ENCODE peak calls at places on chromosome 10, in five cellular contexts. H is tibial artery, B is small intestine, D is BE2C, V is upper lobe of right lung. I is an unnamed sample. For H3K4me1 and H3K9me3, the result is how much of the 10 kb centered on the place peaks cover.

GRCh38 chr10:132448248-132448731 is 51.3 kb downstream of the PWWP2B start:
- DNase-seq in H (no peak), B (peak), D (peak), V (peak), I (peak)

GRCh38 chr10:103660364-103661197 is 167.1 kb downstream of the NEURL1 start:
- DNase-seq in H (peak), B (no peak), D (no peak), V (peak), I (peak)

GRCh38 chr10:86647773-86648705 is 6.3 kb upstream of the OPN4 start:
- DNase-seq in H (peak), B (no peak), D (no peak), V (no peak), I (no peak)

GRCh38 chr10:106285199-106285598 is 879.3 kb downstream of the SORCS1 start:
- DNase-seq in H (no peak), B (no peak), D (no peak), V (no peak), I (no peak)

GRCh38 chr10:16856567-16856966 is 39.3 kb upstream of the RSU1 start:
- DNase-seq in H (no peak), B (no peak), D (peak), V (no peak), I (no peak)

GRCh38 chr10:110269641-110270318 is 34.9 kb downstream of the SMNDC1 start:
- DNase-seq in H (peak), B (peak), D (no peak), V (no peak), I (no peak)

GRCh38 chr10:132946806-132947530 is 4.6 kb upstream of the CFAP46 start:
- DNase-seq in H (no peak), B (no peak), D (no peak), V (peak), I (no peak)

GRCh38 chr10:110411047-110411410 is 86.7 kb upstream of the DUSP5 start:
- DNase-seq in H (no peak), B (no peak), D (no peak), V (no peak), I (no peak)

GRCh38 chr10:108204528-108205313 is 1040.2 kb upstream of the SORCS1 start:
- DNase-seq in H (no peak), B (no peak), D (peak), V (no peak), I (no peak)

DNA sequence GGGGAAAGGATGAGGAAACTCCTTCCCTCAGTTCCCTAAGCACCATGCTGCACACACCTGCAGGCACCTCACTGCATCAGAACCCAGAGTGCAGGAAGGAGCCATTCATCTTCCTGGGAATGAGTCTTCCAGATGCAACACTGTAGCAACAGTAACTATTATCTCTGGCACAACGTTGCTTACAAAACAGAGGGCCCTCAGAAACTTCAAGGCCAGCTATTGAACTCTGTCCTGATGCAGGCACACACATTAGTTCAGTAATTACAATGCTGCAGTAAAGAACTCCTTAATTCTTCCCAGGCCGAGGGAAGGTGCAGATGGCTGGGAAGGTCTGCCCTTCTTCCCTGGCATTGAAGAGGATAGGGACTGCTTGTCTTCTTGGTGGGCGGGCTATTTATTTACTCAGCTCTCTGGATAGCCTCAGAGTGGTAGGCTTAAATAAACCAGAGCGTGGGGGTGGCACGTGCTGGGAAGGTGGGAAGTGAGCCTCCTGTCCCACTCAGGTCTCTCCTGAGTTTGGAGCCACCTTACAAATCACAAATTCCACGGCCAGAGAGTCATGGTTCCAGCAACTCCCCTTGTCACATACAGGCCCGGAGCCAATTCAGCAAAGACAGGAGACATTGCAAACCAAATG is 125.1 kb upstream of the JCAD start:
- DNase-seq in H (no peak), B (no peak), D (no peak), V (no peak), I (no peak)
- H3K4me1 ChIP-seq in H (under half), B (under half), D (under half), V (under half), I (under half)

GRCh38 chr10:52750629-52751028 is 22.0 kb downstream of the MBL2 start:
- DNase-seq in H (no peak), B (no peak), D (no peak), V (no peak), I (no peak)
- H3K9me3 ChIP-seq in H (under half), B (under half), D (under half), V (under half), I (under half)

GRCh38 chr10:128116187-128116586 is 10.0 kb downstream of the MKI67 start:
- DNase-seq in H (no peak), B (no peak), D (no peak), V (no peak), I (no peak)
- H3K4me3 ChIP-seq in H (no peak), B (no peak), D (no peak), V (no peak), I (no peak)

GRCh38 chr10:77360121-77360520 is 277.5 kb downstream of the KCNMA1 start:
- DNase-seq in H (no peak), B (no peak), D (peak), V (no peak), I (no peak)
- H3K4me1 ChIP-seq in H (under half), B (under half), D (under half), V (under half), I (under half)

GRCh38 chr10:131211146-131211545 is 100.4 kb downstream of the TCERG1L start:
- DNase-seq in H (peak), B (no peak), D (no peak), V (peak), I (peak)

GRCh38 chr10:131207584-131208532 is 103.7 kb downstream of the TCERG1L start:
- DNase-seq in H (peak), B (no peak), D (no peak), V (peak), I (peak)

GRCh38 chr10:131211965-131212619 is 99.4 kb downstream of the TCERG1L start:
- DNase-seq in H (no peak), B (no peak), D (no peak), V (no peak), I (no peak)

GRCh38 chr10:131211556-131211955 is 100.0 kb downstream of the TCERG1L start:
- DNase-seq in H (no peak), B (no peak), D (no peak), V (peak), I (no peak)

DNA sequence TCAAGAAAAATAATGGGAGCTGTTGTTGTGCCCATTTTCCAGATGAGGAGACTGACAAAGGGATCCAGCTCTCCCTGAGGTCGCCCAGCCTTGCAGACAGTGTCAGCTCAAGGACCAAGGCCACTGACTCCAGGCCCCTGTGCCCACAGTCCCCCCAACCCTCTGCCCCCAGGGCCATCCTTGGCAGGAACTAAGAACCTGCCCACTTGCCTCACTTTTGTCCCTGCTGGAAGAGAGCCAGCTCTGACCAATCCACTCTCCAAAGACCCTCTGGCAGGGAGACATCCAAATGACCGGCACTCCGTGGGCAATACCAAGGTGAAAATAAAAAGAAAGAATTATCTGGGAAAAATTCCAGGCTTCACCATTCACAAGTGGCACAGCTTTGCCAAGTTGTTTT is 101.3 kb downstream of the TCERG1L start:
- DNase-seq in H (peak), B (no peak), D (no peak), V (no peak), I (peak)
- H3K9me3 ChIP-seq in H (under half), B (under half), D (under half), V (under half), I (under half)

DNA sequence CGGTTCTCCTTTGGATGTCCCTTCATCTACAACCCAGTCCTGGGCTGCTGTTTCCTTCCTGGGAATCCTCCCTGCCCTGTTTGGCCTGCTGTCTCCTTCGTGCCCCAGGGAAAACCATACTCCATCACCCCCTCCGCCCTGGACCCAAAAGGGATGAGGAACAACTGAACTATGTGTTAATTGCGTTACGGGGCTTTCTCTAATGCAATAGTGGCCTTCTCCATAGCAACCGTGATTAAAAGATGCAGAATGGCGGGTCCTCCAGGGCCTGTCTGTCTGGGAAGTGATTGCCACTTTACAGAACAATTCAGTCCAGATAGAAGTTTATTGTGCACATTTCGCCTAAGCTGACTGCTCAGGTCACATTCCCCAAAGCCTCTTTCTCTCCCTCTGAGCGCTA is 112.0 kb upstream of the FGFR2 start:
- DNase-seq in H (no peak), B (no peak), D (peak), V (no peak), I (no peak)
- H3K4me3 ChIP-seq in H (no peak), B (no peak), D (peak), V (no peak), I (no peak)

I was measured in left lung.